ENCODE peak calls at places on chromosome X, in seven cellular contexts. B is dermis microvascular lymphatic vessel endothelial cell, U is WERI-Rb-1, N is upper lobe of right lung, K is retina, Y is epithelial cell of proximal tubule, T is KG1. G is an unnamed sample.
A peak's percentile ranks its signal among the peaks of the same experiment; 100 is the strongest.

GRCh38 chrX:98357146-98357545 is 1473.4 kb downstream of the RPA4 start:
- DNase-seq in Y (no peak), K (no peak), T (no peak), U (no peak), N (no peak), B (no peak), G (no peak)

GRCh38 chrX:1059576-1060561 is 152.6 kb downstream of the CRLF2 start:
- DNase-seq in T (no peak), Y (no peak), N (peak; percentile 57), B (no peak), K (no peak), U (no peak), G (no peak)

GRCh38 chrX:136731798-136732197 is 48.9 kb downstream of the ARHGEF6 start:
- DNase-seq in U (no peak), T (no peak), N (no peak), K (no peak), B (no peak), Y (no peak), G (no peak)

GRCh38 chrX:14698770-14699169 is 169.4 kb downstream of the GLRA2 start:
- DNase-seq in K (no peak), N (no peak), U (no peak), B (no peak), Y (no peak), T (no peak), G (no peak)

GRCh38 chrX:41449138-41449537 is 2.0 kb downstream of the NYX start:
- DNase-seq in N (no peak), B (no peak), U (no peak), K (no peak), Y (no peak), T (no peak), G (no peak)

GRCh38 chrX:21658152-21658737 is at the start of gene KLHL34:
- DNase-seq in N (no peak), Y (no peak), B (no peak), K (peak; percentile 67), T (no peak), U (no peak), G (no peak)

GRCh38 chrX:130173190-130173895 is 1.6 kb downstream of the RAB33A start:
- DNase-seq in T (peak; percentile 5), N (no peak), B (peak; percentile 54), U (no peak), K (peak; percentile 5), Y (no peak), G (no peak)

GRCh38 chrX:12139934-12140611 is 1.8 kb downstream of the FRMPD4 start:
- DNase-seq in T (no peak), U (no peak), Y (no peak), B (no peak), K (no peak), N (no peak), G (no peak)

GRCh38 chrX:10833299-10834169 is 213.1 kb upstream of the MID1 start:
- DNase-seq in B (no peak), N (peak; percentile 62), U (peak; percentile 23), K (peak; percentile 49), T (no peak), Y (no peak), G (peak; percentile 18)

GRCh38 chrX:53128097-53128749 is 34.3 kb downstream of the KANTR start:
- DNase-seq in B (no peak), N (no peak), Y (no peak), T (no peak), U (no peak), K (no peak), G (no peak)

GRCh38 chrX:140817943-140818342 is 108.4 kb downstream of the LINC00632 start:
- DNase-seq in K (peak; percentile 5), Y (no peak), T (peak; percentile 1), U (no peak), B (peak; percentile 2), N (no peak), G (no peak)

GRCh38 chrX:54978448-54978847 is 15.5 kb downstream of the PFKFB1 start:
- DNase-seq in N (no peak), T (no peak), U (no peak), B (no peak), K (no peak), Y (no peak), G (no peak)

GRCh38 chrX:93875621-93876282 is 201.7 kb downstream of the FAM133A start:
- DNase-seq in T (no peak), Y (no peak), K (no peak), U (no peak), N (no peak), B (no peak), G (no peak)

GRCh38 chrX:13087322-13088154 is 43.1 kb upstream of the FAM9C start:
- DNase-seq in U (no peak), Y (peak; percentile 62), B (peak; percentile 92), T (peak; percentile 32), K (no peak), N (no peak), G (no peak)

GRCh38 chrX:103918050-103918449 is 44.4 kb upstream of the TMSB15B start:
- DNase-seq in U (peak; percentile 64), Y (no peak), B (peak; percentile 51), N (no peak), T (peak; percentile 2), K (peak; percentile 79), G (peak; percentile 65)

GRCh38 chrX:22944945-22945344 is 54.8 kb upstream of the DDX53 start:
- DNase-seq in U (no peak), B (no peak), N (no peak), K (no peak), Y (no peak), T (no peak), G (no peak)